ENCODE peak calls at places on chromosome 17, in six cellular contexts. A is endodermal cell; J is PC-3; Z is Karpas-422; L is endothelial cell of umbilical vein; P is CD8-positive, alpha-beta memory T cell. T is an unnamed sample. For H3K4me1, the result is how much of the 10 kb centered on the place peaks cover.

GRCh38 chr17:15265131-15265530 is at the start of gene PMP22:
- DNase-seq in J (peak), P (no peak), Z (no peak), L (no peak), A (peak), T (no peak)

GRCh38 chr17:3687949-3688614 is 7.9 kb downstream of the P2RX5 start:
- DNase-seq in J (no peak), P (no peak), L (no peak), A (peak), Z (peak), T (no peak)

GRCh38 chr17:45123930-45124796 is 8.2 kb downstream of the PLCD3 start:
- DNase-seq in Z (peak), L (peak), A (peak), J (peak), P (no peak), T (peak)

GRCh38 chr17:72826602-72827001 is 265.9 kb downstream of the SLC39A11 start:
- DNase-seq in L (no peak), A (no peak), P (no peak), Z (no peak), J (peak), T (no peak)

GRCh38 chr17:47692895-47693666 is 880 bp upstream of the TBKBP1 start:
- DNase-seq in J (no peak), P (no peak), L (peak), Z (no peak), A (peak), T (peak)

GRCh38 chr17:73031472-73031871 is 61.0 kb downstream of the SLC39A11 start:
- DNase-seq in P (no peak), Z (no peak), J (no peak), L (no peak), A (peak), T (no peak)

GRCh38 chr17:7352559-7352889 is 562 bp downstream of the KCTD11 start:
- DNase-seq in Z (no peak), A (no peak), L (no peak), J (no peak), P (no peak), T (no peak)

GRCh38 chr17:57945999-57946797 is 9.0 kb downstream of the CUEDC1 start:
- DNase-seq in L (no peak), Z (peak), J (no peak), A (no peak), P (no peak), T (peak)

GRCh38 chr17:58965221-58965620 is 141.5 kb downstream of the TRIM37 start:
- DNase-seq in A (no peak), J (no peak), P (no peak), Z (no peak), L (no peak), T (no peak)

GRCh38 chr17:5354886-5355415 is 64.5 kb downstream of the NUP88 start:
- DNase-seq in L (no peak), J (no peak), Z (no peak), A (no peak), P (no peak), T (no peak)

GRCh38 chr17:49022391-49022941 is 25.3 kb downstream of the IGF2BP1 start:
- DNase-seq in Z (no peak), J (peak), L (peak), A (peak), P (no peak), T (peak)

GRCh38 chr17:2137342-2138098 is 82.6 kb downstream of the HIC1 start:
- DNase-seq in J (no peak), P (no peak), Z (peak), A (peak), L (no peak), T (peak)

GRCh38 chr17:16040710-16041251 is 41.2 kb downstream of the TTC19 start:
- DNase-seq in P (no peak), J (peak), Z (no peak), L (peak), A (no peak), T (peak)

GRCh38 chr17:48121921-48122650 is 14.5 kb downstream of the SNX11 start:
- DNase-seq in Z (no peak), A (peak), J (no peak), L (no peak), P (no peak), T (no peak)

GRCh38 chr17:17818088-17818526 is 18.7 kb downstream of the SREBF1 start:
- DNase-seq in L (no peak), Z (peak), P (no peak), J (peak), A (peak), T (no peak)

GRCh38 chr17:73492802-73493139 is 151.5 kb downstream of the SDK2 start:
- DNase-seq in J (no peak), P (no peak), Z (no peak), L (no peak), A (peak), T (no peak)

GRCh38 chr17:3817851-3818605 is 17.0 kb upstream of the ITGAE start:
- DNase-seq in P (no peak), Z (no peak), L (no peak), J (no peak), A (no peak), T (no peak)

GRCh38 chr17:6546069-6546718 is 10.2 kb downstream of the PITPNM3 start:
- DNase-seq in J (peak), Z (no peak), A (no peak), P (no peak), L (no peak), T (no peak)

GRCh38 chr17:4566785-4567184 is 6.4 kb upstream of the GGT6 start:
- DNase-seq in A (peak), J (peak), P (no peak), L (peak), Z (peak), T (peak)

GRCh38 chr17:73998246-73999220 is 204.9 kb upstream of the RPL38 start:
- DNase-seq in P (peak), J (peak), L (no peak), A (peak), Z (peak), T (no peak)

GRCh38 chr17:35612924-35613521 is 25.9 kb downstream of the AP2B1 start:
- DNase-seq in P (no peak), A (peak), J (peak), L (peak), Z (peak), T (peak)

GRCh38 chr17:49908782-49909714 is 59.9 kb upstream of the DLX4 start:
- DNase-seq in Z (no peak), L (no peak), P (no peak), J (no peak), A (peak), T (no peak)

GRCh38 chr17:2724783-2725164 is 13.2 kb upstream of the CLUH start:
- DNase-seq in J (peak), P (no peak), Z (no peak), A (peak), L (peak), T (peak)

GRCh38 chr17:56697190-56697589 is 103.7 kb downstream of the NOG start:
- DNase-seq in J (no peak), L (no peak), A (no peak), P (no peak), Z (no peak), T (no peak)

GRCh38 chr17:41555105-41555887 is 16.6 kb downstream of the KRT9 start:
- DNase-seq in J (no peak), A (peak), L (peak), Z (no peak), P (no peak), T (no peak)

GRCh38 chr17:2057714-2058520 is 3.0 kb downstream of the HIC1 start:
- DNase-seq in J (no peak), L (no peak), Z (no peak), P (no peak), A (peak), T (no peak)

GRCh38 chr17:42670925-42671657 is 5.7 kb downstream of the PLEKHH3 start:
- DNase-seq in A (peak), P (no peak), L (no peak), Z (no peak), J (no peak), T (no peak)

GRCh38 chr17:38798614-38799500 is 499 bp downstream of the PIP4K2B start:
- DNase-seq in Z (peak), P (peak), A (peak), L (peak), J (peak), T (peak)

GRCh38 chr17:33637534-33637933 is 344.4 kb upstream of the ASIC2 start:
- DNase-seq in J (no peak), A (no peak), P (no peak), Z (no peak), L (no peak), T (no peak)

GRCh38 chr17:28018439-28019070 is 23.9 kb upstream of the NLK start:
- DNase-seq in L (no peak), J (peak), A (no peak), P (no peak), Z (peak), T (no peak)

GRCh38 chr17:33152793-33153192 is 140.3 kb downstream of the ASIC2 start:
- DNase-seq in L (no peak), J (no peak), A (no peak), P (no peak), Z (no peak), T (no peak)

GRCh38 chr17:1617620-1618174 is 10.9 kb downstream of the SLC43A2 start:
- DNase-seq in J (no peak), A (no peak), P (no peak), Z (no peak), L (peak), T (peak)

GRCh38 chr17:56313201-56313600 is 159.9 kb downstream of the ANKFN1 start:
- DNase-seq in J (no peak), Z (no peak), L (no peak), A (no peak), P (no peak), T (no peak)

GRCh38 chr17:31074772-31075538 is 19.8 kb upstream of the NF1 start:
- DNase-seq in P (no peak), J (peak), A (peak), L (no peak), Z (no peak), T (peak)

GRCh38 chr17:42797067-42798007 is 1.2 kb downstream of the COA3 start:
- DNase-seq in J (peak), A (no peak), P (no peak), Z (no peak), L (no peak), T (no peak)

GRCh38 chr17:10197721-10198508 is 491 bp downstream of the GAS7 start:
- DNase-seq in L (no peak), Z (no peak), P (no peak), J (no peak), A (peak), T (peak)

GRCh38 chr17:78704594-78704993 is 77.5 kb downstream of the CYTH1 start:
- DNase-seq in J (peak), A (peak), Z (no peak), P (no peak), L (no peak), T (no peak)

GRCh38 chr17:32483451-32484019 is 3.3 kb upstream of the CDK5R1 start:
- DNase-seq in A (peak), Z (peak), J (peak), L (peak), P (no peak), T (peak)

GRCh38 chr17:4920351-4921048 is 11.6 kb upstream of the GP1BA start:
- DNase-seq in A (no peak), Z (no peak), P (no peak), J (no peak), L (no peak), T (peak)

GRCh38 chr17:82868715-82869131 is 28.9 kb upstream of the ZNF750 start:
- DNase-seq in A (no peak), J (no peak), L (no peak), P (no peak), Z (no peak), T (no peak)
- H3K4me1 ChIP-seq in A (under half), J (under half), L (under half), P (under half), Z (under half), T (under half)

GRCh38 chr17:8835106-8835505 is 32.4 kb downstream of the PIK3R6 start:
- DNase-seq in L (no peak), A (peak), Z (no peak), J (no peak), P (no peak), T (no peak)

GRCh38 chr17:8830141-8830540 is 31.0 kb upstream of the MFSD6L start:
- DNase-seq in J (no peak), L (no peak), P (no peak), A (peak), Z (no peak), T (no peak)

GRCh38 chr17:8835631-8836364 is 31.7 kb downstream of the PIK3R6 start:
- DNase-seq in P (no peak), Z (no peak), L (no peak), J (no peak), A (peak), T (no peak)

GRCh38 chr17:8831234-8831849 is 32.2 kb upstream of the MFSD6L start:
- DNase-seq in L (no peak), J (no peak), Z (no peak), P (no peak), A (peak), T (no peak)

DNA sequence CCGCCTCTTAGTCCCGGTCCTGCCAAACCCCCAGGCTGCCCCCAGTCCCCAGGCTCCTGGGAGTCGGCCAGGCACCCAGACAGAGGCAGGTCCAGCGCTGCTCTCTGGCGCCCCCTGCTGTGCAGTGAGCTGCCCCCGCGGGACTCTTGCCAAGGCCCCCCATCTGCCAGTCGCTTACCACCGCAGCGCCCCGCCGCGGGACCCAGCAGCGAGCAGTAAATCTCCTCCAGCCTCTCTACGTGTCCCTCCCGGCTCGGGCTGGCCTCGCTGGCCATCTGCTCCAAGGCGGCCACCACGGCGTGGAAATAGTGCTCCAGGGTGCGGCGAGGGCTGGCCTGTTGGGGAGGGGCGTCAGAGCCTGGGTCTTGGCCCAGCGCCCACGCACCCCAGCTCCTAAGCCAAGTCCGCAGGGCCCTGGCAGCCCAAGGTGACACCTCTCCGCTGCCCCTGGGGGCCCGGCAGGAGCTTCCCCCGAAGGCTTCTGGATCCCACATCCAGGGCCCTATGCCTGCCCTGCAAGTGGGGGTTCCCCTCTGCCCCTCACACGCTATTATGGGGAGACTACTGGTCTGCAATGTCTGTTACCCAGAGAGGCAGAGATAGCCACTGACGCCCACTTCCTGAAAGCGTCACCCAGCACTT is 33.7 kb upstream of the MFSD6L start:
- DNase-seq in L (no peak), P (peak), A (peak), J (no peak), Z (peak), T (no peak)
- H3K4me3 ChIP-seq in L (no peak), P (no peak), A (no peak), J (no peak), Z (no peak), T (no peak)

GRCh38 chr17:64341181-64341580 is 49.5 kb downstream of the PECAM1 start:
- DNase-seq in P (no peak), L (no peak), J (no peak), Z (no peak), A (no peak), T (no peak)
- H3K4me1 ChIP-seq in P (under half), L (under half), J (under half), Z (under half), A (under half), T (under half)

DNA sequence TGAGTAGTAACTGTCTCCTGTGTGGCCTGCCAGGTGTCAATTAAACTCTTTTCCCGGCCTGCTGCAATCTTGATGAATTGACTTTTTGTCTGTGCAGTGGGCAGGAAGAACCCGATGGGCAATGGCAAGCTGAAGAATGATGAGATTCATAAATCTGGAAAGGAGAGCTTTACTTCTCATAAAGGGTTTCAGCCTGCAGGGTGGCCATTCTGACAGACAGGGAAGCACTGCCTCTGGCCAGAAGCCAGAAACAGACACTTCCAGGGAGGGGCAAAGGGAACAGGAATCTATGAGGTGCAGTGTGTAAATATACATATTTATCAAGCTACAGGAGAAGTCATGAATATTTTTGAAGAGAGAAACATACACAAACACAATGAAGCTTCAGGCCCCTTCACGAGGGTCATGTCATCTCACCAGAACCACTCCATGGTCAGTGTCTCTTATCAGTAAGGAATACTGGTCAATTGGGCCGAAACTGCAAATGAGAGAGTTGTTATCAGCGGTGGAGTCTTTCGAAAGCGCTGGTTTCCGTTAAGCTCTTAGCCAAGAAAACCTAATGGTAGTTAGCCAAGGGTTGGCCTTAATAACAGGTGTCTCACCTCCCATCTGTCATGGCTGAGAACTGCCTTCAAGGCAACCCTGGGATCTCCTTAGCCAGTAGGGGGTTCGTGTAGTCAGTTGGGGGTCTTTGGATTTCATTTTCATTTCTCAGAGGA is 1.3 kb upstream of the NARF start:
- DNase-seq in A (peak), P (no peak), Z (peak), J (peak), L (no peak), T (no peak)
- H3K4me3 ChIP-seq in A (peak), P (peak), Z (peak), J (peak), L (no peak), T (peak)

DNA sequence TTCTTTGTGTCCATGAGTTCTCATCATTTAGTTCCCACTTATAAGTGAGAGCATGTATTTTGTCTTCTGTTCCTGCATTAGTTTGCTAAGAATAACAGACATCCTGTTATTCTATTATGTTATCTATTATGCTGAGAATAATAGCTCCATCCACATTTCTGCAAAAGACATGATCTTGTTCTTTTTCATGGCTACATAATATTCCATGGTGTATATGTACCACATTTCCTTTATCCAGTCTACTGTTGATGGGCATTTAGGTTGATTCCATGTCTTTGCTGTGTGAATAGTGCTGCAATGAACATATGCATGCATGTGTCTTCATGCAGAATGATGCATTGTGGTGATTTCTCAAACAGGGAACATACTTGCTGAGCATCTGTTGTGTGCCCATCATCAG is 21.4 kb downstream of the PIK3R5 start:
- DNase-seq in L (no peak), P (no peak), A (no peak), J (no peak), Z (no peak), T (no peak)
- H3K4me1 ChIP-seq in L (under half), P (half or more), A (under half), J (under half), Z (under half), T (under half)

DNA sequence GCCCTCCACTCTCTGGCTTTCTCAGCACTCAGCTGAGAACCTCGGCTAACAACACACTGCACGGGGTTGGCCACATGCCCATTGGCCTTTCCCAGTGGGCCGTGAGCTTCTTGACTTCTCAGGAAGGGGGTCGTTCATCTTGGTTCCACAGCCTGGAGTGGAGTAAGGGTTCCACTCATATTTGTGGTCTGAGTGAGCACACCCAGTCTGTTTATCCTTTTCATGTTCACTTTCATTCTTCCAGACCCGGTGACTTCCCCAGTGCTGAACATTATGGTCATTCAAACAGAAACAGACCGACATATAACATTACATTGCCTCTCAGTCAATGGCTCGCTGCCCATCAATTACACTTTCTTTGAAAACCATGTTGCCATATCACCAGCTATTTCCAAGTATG is 8.2 kb downstream of the MILR1 start:
- DNase-seq in P (no peak), A (no peak), Z (no peak), L (no peak), J (no peak), T (peak)
- H3K4me3 ChIP-seq in P (no peak), A (no peak), Z (no peak), L (no peak), J (no peak), T (no peak)

GRCh38 chr17:51957746-51958145 is 200.8 kb downstream of the CA10 start:
- DNase-seq in L (no peak), P (no peak), Z (no peak), J (no peak), A (no peak), T (no peak)

GRCh38 chr17:51961689-51962088 is 196.8 kb downstream of the CA10 start:
- DNase-seq in J (no peak), L (no peak), Z (no peak), A (no peak), P (no peak), T (no peak)
- H3K4me1 ChIP-seq in J (under half), L (under half), Z (under half), A (under half), P (under half), T (under half)

DNA sequence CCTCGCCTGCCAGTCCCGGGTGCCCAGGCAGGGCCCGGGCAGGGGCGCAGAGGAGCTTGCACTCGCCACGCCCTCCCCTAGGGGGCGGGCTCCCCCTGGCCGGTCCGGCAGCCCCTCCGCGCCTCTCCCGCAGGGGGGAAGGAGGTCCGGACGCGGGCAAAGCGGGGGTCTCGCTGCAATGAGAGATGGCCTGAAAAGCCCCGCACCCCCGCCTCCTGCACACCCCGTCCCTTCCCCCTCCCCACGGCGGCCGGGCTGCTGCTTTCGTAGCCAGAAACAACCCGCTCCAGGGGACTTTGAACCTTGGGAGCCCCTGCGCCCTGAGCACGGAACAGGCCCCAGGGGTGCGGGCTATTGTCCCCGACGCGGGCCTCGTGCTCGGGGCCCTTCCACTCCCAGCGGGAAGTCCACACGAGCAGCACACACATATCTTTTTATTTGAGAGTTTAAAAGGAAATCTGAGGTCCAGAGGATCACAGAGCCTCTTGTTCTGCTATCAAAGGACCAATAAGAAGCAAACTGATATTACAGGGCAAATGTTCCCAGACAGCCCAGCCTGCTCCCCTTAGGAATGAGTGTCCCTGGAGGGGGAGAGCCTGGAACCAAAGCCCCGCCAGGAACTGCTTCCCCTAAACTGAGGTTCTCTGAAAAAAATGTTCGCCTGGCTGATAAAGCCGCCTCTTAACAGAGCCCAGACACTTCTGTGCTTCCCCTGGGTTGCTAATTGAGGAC is 5.8 kb upstream of the CBX4 start:
- DNase-seq in A (peak), P (peak), Z (peak), J (peak), L (no peak), T (peak)
- H3K4me3 ChIP-seq in A (no peak), P (no peak), Z (no peak), J (peak), L (no peak), T (peak)

T was measured in adipocyte.